ENCODE peak calls at places on chromosomes 4 and X, in six cellular contexts. K is NCI-H1105 treated with DMSO at 0.1 percent for 48 hours; G is omental fat pad; Z is stimulated activated CD4-positive, alpha-beta T cell treated with anti-CD3 and anti-CD28 coated beads, Interleukin-2, amount 100 ng/mL, for 24 hours; U is NCI-H1092; D is NCI-H1417. T is an unnamed sample.

GRCh38 chr4:188254211-188254610 is 115.0 kb downstream of the TRIML1 start:
- DNase-seq in K (no peak), G (no peak), Z (no peak), U (no peak), D (no peak), T (no peak)

GRCh38 chr4:53315300-53315699 is 50.6 kb downstream of the SCFD2 start:
- DNase-seq in K (no peak), G (no peak), Z (no peak), U (no peak), D (no peak), T (no peak)

GRCh38 chr4:139933541-139933940 is 220.4 kb downstream of the MAML3 start:
- DNase-seq in K (no peak), G (no peak), Z (no peak), U (no peak), D (peak), T (no peak)

GRCh38 chr4:7160951-7161440 is 31.3 kb upstream of the SORCS2 start:
- DNase-seq in K (no peak), G (no peak), Z (no peak), U (no peak), D (no peak), T (no peak)

GRCh38 chrX:125090046-125090445 is 229.6 kb upstream of the TEX13C start:
- DNase-seq in K (peak), G (no peak), Z (no peak), U (no peak), D (peak), T (peak)

GRCh38 chrX:47499291-47499690 is 16.3 kb upstream of the ZNF41 start:
- DNase-seq in K (no peak), G (no peak), Z (no peak), U (no peak), D (no peak), T (no peak)

GRCh38 chr4:167100120-167100519 is 134.2 kb downstream of the SPOCK3 start:
- DNase-seq in K (peak), G (no peak), Z (no peak), U (peak), D (peak), T (peak)

GRCh38 chr4:119025916-119026661 is 109.5 kb upstream of the MYOZ2 start:
- DNase-seq in K (no peak), G (peak), Z (no peak), U (no peak), D (no peak), T (no peak)

GRCh38 chrX:24149346-24150050 is at the start of gene ZFX:
- DNase-seq in K (no peak), G (no peak), Z (peak), U (peak), D (peak), T (no peak)

GRCh38 chr4:15677507-15677988 is 4.1 kb upstream of the FAM200B start:
- DNase-seq in K (peak), G (no peak), Z (no peak), U (no peak), D (no peak), T (no peak)

GRCh38 chr4:75048208-75048879 is 115.4 kb downstream of the PARM1 start:
- DNase-seq in K (no peak), G (no peak), Z (no peak), U (no peak), D (no peak), T (no peak)

GRCh38 chrX:53795583-53795982 is 109.1 kb upstream of the HUWE1 start:
- DNase-seq in K (no peak), G (no peak), Z (no peak), U (no peak), D (no peak), T (no peak)

GRCh38 chr4:114078636-114079035 is 99.2 kb upstream of the ARSJ start:
- DNase-seq in K (no peak), G (no peak), Z (no peak), U (no peak), D (no peak), T (no peak)

GRCh38 chr4:77344784-77345183 is 187.8 kb downstream of the CCNG2 start:
- DNase-seq in K (no peak), G (no peak), Z (no peak), U (no peak), D (no peak), T (no peak)

GRCh38 chrX:102651968-102652744 is 873 bp downstream of the GPRASP1 start:
- DNase-seq in K (peak), G (no peak), Z (peak), U (peak), D (no peak), T (peak)

GRCh38 chrX:28757290-28757689 is 170.0 kb downstream of the IL1RAPL1 start:
- DNase-seq in K (no peak), G (no peak), Z (no peak), U (no peak), D (no peak), T (no peak)

GRCh38 chr4:189771696-189772361 is 168.8 kb upstream of the FRG1 start:
- DNase-seq in K (no peak), G (no peak), Z (no peak), U (no peak), D (no peak), T (no peak)

GRCh38 chr4:113602829-113603228 is 158.7 kb downstream of the CAMK2D start:
- DNase-seq in K (no peak), G (no peak), Z (no peak), U (no peak), D (no peak), T (no peak)

GRCh38 chr4:2449511-2450392 is 19.2 kb upstream of the RNF4 start:
- DNase-seq in K (no peak), G (no peak), Z (no peak), U (no peak), D (no peak), T (no peak)

GRCh38 chr4:139279723-139280620 is at the start of gene MGARP:
- DNase-seq in K (peak), G (no peak), Z (peak), U (peak), D (no peak), T (peak)

GRCh38 chr4:157204634-157205244 is 15.8 kb upstream of the GRIA2 start:
- DNase-seq in K (no peak), G (no peak), Z (peak), U (no peak), D (no peak), T (no peak)

GRCh38 chrX:135345328-135345645 is 36.0 kb downstream of the ETDC start:
- DNase-seq in K (peak), G (no peak), Z (no peak), U (peak), D (peak), T (no peak)

GRCh38 chr4:143396695-143397094 is 60.0 kb downstream of the GAB1 start:
- DNase-seq in K (no peak), G (no peak), Z (no peak), U (no peak), D (no peak), T (no peak)

GRCh38 chr4:80042821-80043220 is 30.2 kb downstream of the ANTXR2 start:
- DNase-seq in K (no peak), G (no peak), Z (no peak), U (no peak), D (no peak), T (no peak)

GRCh38 chr4:38281416-38282071 is 321.3 kb downstream of the PTTG2 start:
- DNase-seq in K (no peak), G (no peak), Z (no peak), U (no peak), D (no peak), T (no peak)

GRCh38 chr4:98470366-98470765 is 188.0 kb downstream of the TSPAN5 start:
- DNase-seq in K (no peak), G (no peak), Z (no peak), U (no peak), D (no peak), T (no peak)

GRCh38 chrX:71181910-71182799 is 37.5 kb downstream of the NLGN3 start:
- DNase-seq in K (peak), G (peak), Z (peak), U (peak), D (peak), T (peak)

GRCh38 chr4:187302456-187302855 is 578.8 kb upstream of the FAT1 start:
- DNase-seq in K (no peak), G (no peak), Z (no peak), U (no peak), D (no peak), T (no peak)

GRCh38 chrX:51837926-51838325 is 55.5 kb upstream of the MAGED1 start:
- DNase-seq in K (peak), G (peak), Z (no peak), U (no peak), D (peak), T (peak)

GRCh38 chrX:15718283-15718970 is 19.6 kb upstream of the CA5B start:
- DNase-seq in K (no peak), G (no peak), Z (no peak), U (no peak), D (no peak), T (no peak)

GRCh38 chrX:40552768-40553167 is 28.0 kb upstream of the ATP6AP2 start:
- DNase-seq in K (no peak), G (no peak), Z (no peak), U (no peak), D (peak), T (no peak)

GRCh38 chr4:40264497-40264896 is 67.7 kb downstream of the RHOH start:
- DNase-seq in K (no peak), G (no peak), Z (no peak), U (no peak), D (no peak), T (no peak)

GRCh38 chrX:24148535-24149345 is 789 bp upstream of the ZFX start:
- DNase-seq in K (no peak), G (no peak), Z (no peak), U (peak), D (peak), T (no peak)

GRCh38 chrX:5775985-5776384 is 452.7 kb downstream of the NLGN4X start:
- DNase-seq in K (no peak), G (no peak), Z (no peak), U (no peak), D (no peak), T (no peak)

GRCh38 chr4:6343950-6344408 is 74.3 kb downstream of the WFS1 start:
- DNase-seq in K (no peak), G (no peak), Z (no peak), U (no peak), D (no peak), T (no peak)

GRCh38 chr4:159010563-159011260 is 92.2 kb upstream of the RAPGEF2 start:
- DNase-seq in K (no peak), G (peak), Z (no peak), U (peak), D (peak), T (peak)

T was measured in NCI-H748 treated with DMSO at 0.1 percent for 48 hours.